ENCODE peak calls at places on chromosomes 7 and 10, in six cellular contexts. O, H, E, I, Z and N are unnamed samples.

GRCh38 chr7:2757904-2758672 is 70.1 kb downstream of the AMZ1 start:
- DNase-seq in O (peak; percentile 97), H (peak; percentile 99), E (peak; percentile 97), I (peak; percentile 76), Z (peak; percentile 98), N (peak; percentile 100)

GRCh38 chr10:955820-956217 is 24.3 kb upstream of the LARP4B start:
- DNase-seq in O (no peak), H (no peak), E (no peak), I (no peak), Z (no peak), N (no peak)

GRCh38 chr10:44745920-44746319 is 165.2 kb upstream of the TMEM72 start:
- DNase-seq in O (no peak), H (no peak), E (no peak), I (peak; percentile 56), Z (no peak), N (no peak)

GRCh38 chr10:76902949-76903348 is 734.7 kb downstream of the KCNMA1 start:
- DNase-seq in O (peak; percentile 24), H (no peak), E (no peak), I (peak; percentile 42), Z (no peak), N (peak; percentile 6)

GRCh38 chr7:8217200-8218068 is 44.5 kb downstream of the ICA1 start:
- DNase-seq in O (peak; percentile 69), H (peak; percentile 79), E (no peak), I (peak; percentile 59), Z (peak; percentile 55), N (peak; percentile 59)

GRCh38 chr7:85529831-85530230 is 343.0 kb upstream of the SEMA3D start:
- DNase-seq in O (no peak), H (peak; percentile 87), E (peak; percentile 31), I (no peak), Z (peak; percentile 50), N (peak; percentile 63)

GRCh38 chr7:149261829-149262617 is at the start of gene ZNF783:
- DNase-seq in O (peak; percentile 94), H (peak; percentile 92), E (peak; percentile 61), I (peak; percentile 91), Z (peak; percentile 86), N (peak; percentile 86)

GRCh38 chr10:3542185-3542611 is 242.8 kb downstream of the KLF6 start:
- DNase-seq in O (peak; percentile 19), H (peak; percentile 81), E (peak; percentile 51), I (no peak), Z (peak; percentile 82), N (peak; percentile 77)

GRCh38 chr10:110151467-110151866 is 55.9 kb upstream of the MXI1 start:
- DNase-seq in O (no peak), H (no peak), E (no peak), I (no peak), Z (no peak), N (no peak)

GRCh38 chr10:27504897-27505457 is 873 bp downstream of the RAB18 start:
- DNase-seq in O (no peak), H (peak; percentile 28), E (peak; percentile 2), I (no peak), Z (peak; percentile 40), N (no peak)

GRCh38 chr10:112404612-112405011 is 30.7 kb downstream of the ACSL5 start:
- DNase-seq in O (no peak), H (no peak), E (no peak), I (peak; percentile 30), Z (peak; percentile 8), N (no peak)

GRCh38 chr7:51315393-51316261 is 982 bp downstream of the COBL start:
- DNase-seq in O (peak; percentile 60), H (peak; percentile 8), E (peak; percentile 15), I (peak; percentile 89), Z (no peak), N (no peak)